ENCODE peak calls at places on chromosomes 13 and 19, in four cellular contexts. P is A549, K is neural progenitor cell, U is ovary. A is an unnamed sample.

GRCh38 chr19:40630571-40631160 is 29.5 kb downstream of the LTBP4 start:
- DNase-seq in P (no peak), K (no peak), U (no peak), A (no peak)

GRCh38 chr19:38669532-38669931 is 22.1 kb downstream of the ACTN4 start:
- DNase-seq in P (no peak), K (no peak), U (no peak), A (no peak)

GRCh38 chr13:59337070-59337469 is 826.7 kb downstream of the DIAPH3 start:
- DNase-seq in P (no peak), K (no peak), U (no peak), A (no peak)

GRCh38 chr13:25354377-25354776 is 17.4 kb upstream of the ATP8A2 start:
- DNase-seq in P (no peak), K (no peak), U (no peak), A (no peak)

GRCh38 chr13:29907670-29908069 is 57.3 kb upstream of the UBL3 start:
- DNase-seq in P (no peak), K (no peak), U (no peak), A (no peak)

GRCh38 chr19:38793186-38793585 is 4.2 kb downstream of the LGALS7B start:
- DNase-seq in P (no peak), K (no peak), U (no peak), A (no peak)

GRCh38 chr19:13096968-13097330 is 5.7 kb downstream of the LYL1 start:
- DNase-seq in P (no peak), K (no peak), U (no peak), A (peak; percentile 49)

GRCh38 chr19:51441410-51442390 is 16.6 kb downstream of the SIGLEC8 start:
- DNase-seq in P (no peak), K (no peak), U (no peak), A (no peak)

GRCh38 chr13:97142452-97142851 is 79.7 kb upstream of the MBNL2 start:
- DNase-seq in P (peak; percentile 53), K (no peak), U (no peak), A (peak; percentile 19)

GRCh38 chr13:98998831-98999634 is 21.2 kb upstream of the DOCK9 start:
- DNase-seq in P (no peak), K (no peak), U (no peak), A (no peak)

GRCh38 chr13:109998808-109999528 is 212.6 kb upstream of the IRS2 start:
- DNase-seq in P (peak; percentile 80), K (no peak), U (no peak), A (no peak)

GRCh38 chr13:45040173-45040572 is 50.8 kb downstream of the GPALPP1 start:
- DNase-seq in P (no peak), K (no peak), U (no peak), A (no peak)

GRCh38 chr13:91346062-91346461 is 1.4 kb upstream of the MIR17HG start:
- DNase-seq in P (no peak), K (no peak), U (no peak), A (no peak)

GRCh38 chr19:3065675-3066357 is 3.5 kb upstream of the TLE5 start:
- DNase-seq in P (no peak), K (no peak), U (no peak), A (no peak)

GRCh38 chr13:110698689-110699088 is 7.2 kb downstream of the CARS2 start:
- DNase-seq in P (no peak), K (no peak), U (no peak), A (no peak)

GRCh38 chr13:111007209-111007608 is 92.3 kb upstream of the ANKRD10 start:
- DNase-seq in P (no peak), K (no peak), U (no peak), A (no peak)

GRCh38 chr19:18999896-19000620 is 33.3 kb downstream of the SUGP2 start:
- DNase-seq in P (no peak), K (peak; percentile 33), U (no peak), A (no peak)

GRCh38 chr19:4633140-4633967 is 6.0 kb upstream of the TNFAIP8L1 start:
- DNase-seq in P (peak; percentile 60), K (peak; percentile 70), U (no peak), A (peak; percentile 75)

GRCh38 chr19:22623841-22624221 is 10.3 kb upstream of the ZNF492 start:
- DNase-seq in P (no peak), K (no peak), U (peak; percentile 56), A (no peak)

GRCh38 chr19:22628401-22628800 is 5.7 kb upstream of the ZNF492 start:
- DNase-seq in P (no peak), K (no peak), U (no peak), A (no peak)

GRCh38 chr19:22625266-22626035 is 8.7 kb upstream of the ZNF492 start:
- DNase-seq in P (no peak), K (no peak), U (no peak), A (no peak)

GRCh38 chr19:22622901-22623840 is 11.0 kb upstream of the ZNF492 start:
- DNase-seq in P (no peak), K (no peak), U (peak; percentile 84), A (peak; percentile 70)

GRCh38 chr19:22627526-22627925 is 6.6 kb upstream of the ZNF492 start:
- DNase-seq in P (no peak), K (no peak), U (no peak), A (no peak)
- H3K9me3 ChIP-seq in P (peaks cover 39% of the 10 kb centered on the region), K (peaks cover 11% of the 10 kb centered on the region), U (no peaks in the 10 kb centered on the region), A (no peaks in the 10 kb centered on the region)

GRCh38 chr19:42285546-42285945 is 16.4 kb upstream of the PRR19 start:
- DNase-seq in P (peak; percentile 48), K (peak; percentile 46), U (peak; percentile 54), A (no peak)

GRCh38 chr19:42284066-42284501 is 15.0 kb downstream of the CIC start:
- DNase-seq in P (peak; percentile 87), K (peak; percentile 88), U (peak; percentile 90), A (peak; percentile 87)

GRCh38 chr19:42283248-42284065 is 14.4 kb downstream of the CIC start:
- DNase-seq in P (peak; percentile 99), K (peak; percentile 98), U (peak; percentile 97), A (peak; percentile 98)

GRCh38 chr19:42285988-42286348 is 16.0 kb upstream of the PRR19 start:
- DNase-seq in P (no peak), K (no peak), U (peak; percentile 39), A (no peak)

DNA sequence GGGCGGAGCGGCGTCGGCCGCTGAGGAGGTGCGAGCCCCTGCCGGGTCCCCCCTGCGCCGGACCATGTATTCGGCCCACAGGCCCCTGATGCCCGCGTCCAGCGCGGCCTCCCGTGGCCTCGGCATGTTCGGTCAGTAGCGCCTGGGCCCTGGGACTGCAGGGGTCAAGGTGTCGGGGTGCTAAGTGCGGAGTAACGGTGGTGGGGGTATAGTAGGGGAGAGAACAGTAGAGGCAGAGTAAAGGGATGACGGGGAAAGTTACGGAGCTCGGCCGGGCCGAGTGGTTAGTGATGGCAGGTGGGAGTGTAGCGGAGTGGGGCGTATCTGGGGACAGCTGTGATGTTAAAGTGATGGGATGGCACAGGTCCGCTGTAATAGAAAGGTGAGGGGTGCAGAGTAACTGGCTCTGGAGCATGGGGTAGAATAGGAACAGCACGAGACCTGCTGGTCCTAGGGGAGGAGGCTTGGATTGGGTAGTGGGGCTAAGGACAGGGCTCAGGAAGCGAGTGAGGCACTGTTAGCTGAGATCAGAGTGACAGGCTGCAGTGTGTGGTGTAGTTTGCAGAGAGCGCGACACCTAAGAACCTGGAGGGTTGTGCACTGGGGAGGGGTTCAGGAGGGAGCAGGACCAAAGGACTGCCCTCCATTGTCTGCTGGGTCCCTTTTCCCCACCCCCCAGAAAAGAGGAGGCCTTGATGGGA is 15.7 kb downstream of the CIC start:
- DNase-seq in P (no peak), K (peak; percentile 56), U (peak; percentile 69), A (no peak)
- H3K4me1 ChIP-seq in P (peaks cover 48% of the 10 kb centered on the region), K (peaks cover 36% of the 10 kb centered on the region), U (peaks cover 31% of the 10 kb centered on the region), A (peaks cover 52% of the 10 kb centered on the region)

DNA sequence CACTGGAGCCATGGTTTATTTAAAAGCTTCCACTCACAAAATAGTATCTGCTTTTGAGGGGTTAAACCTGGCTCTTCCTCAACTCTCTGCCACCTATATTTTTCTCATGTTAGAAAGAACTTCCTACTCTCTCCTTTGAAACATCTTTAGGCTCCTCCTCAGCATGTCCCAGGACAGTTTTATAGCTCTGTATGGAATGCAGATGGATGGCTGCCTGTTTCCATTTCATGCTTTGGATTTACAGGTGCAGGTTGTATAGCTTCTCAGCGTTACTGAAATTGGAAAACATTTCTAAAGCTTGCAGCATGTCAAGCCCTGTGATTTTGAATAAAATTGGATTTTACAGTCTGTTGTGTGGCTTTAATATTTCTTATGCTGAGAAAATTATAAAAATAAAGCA is 314.0 kb downstream of the NDFIP2 start:
- DNase-seq in P (no peak), K (no peak), U (no peak), A (no peak)
- H3K9me3 ChIP-seq in P (peaks cover 3% of the 10 kb centered on the region), K (no peaks in the 10 kb centered on the region), U (no peaks in the 10 kb centered on the region), A (no peaks in the 10 kb centered on the region)

GRCh38 chr19:10762656-10763055 is 44.8 kb downstream of the DNM2 start:
- DNase-seq in P (no peak), K (no peak), U (no peak), A (peak; percentile 48)

GRCh38 chr19:10763828-10764339 is 46.0 kb downstream of the DNM2 start:
- DNase-seq in P (no peak), K (no peak), U (no peak), A (no peak)

GRCh38 chr19:10761443-10762242 is 43.8 kb downstream of the DNM2 start:
- DNase-seq in P (no peak), K (no peak), U (no peak), A (no peak)

GRCh38 chr19:10764340-10764894 is 46.5 kb downstream of the DNM2 start:
- DNase-seq in P (no peak), K (no peak), U (no peak), A (no peak)

DNA sequence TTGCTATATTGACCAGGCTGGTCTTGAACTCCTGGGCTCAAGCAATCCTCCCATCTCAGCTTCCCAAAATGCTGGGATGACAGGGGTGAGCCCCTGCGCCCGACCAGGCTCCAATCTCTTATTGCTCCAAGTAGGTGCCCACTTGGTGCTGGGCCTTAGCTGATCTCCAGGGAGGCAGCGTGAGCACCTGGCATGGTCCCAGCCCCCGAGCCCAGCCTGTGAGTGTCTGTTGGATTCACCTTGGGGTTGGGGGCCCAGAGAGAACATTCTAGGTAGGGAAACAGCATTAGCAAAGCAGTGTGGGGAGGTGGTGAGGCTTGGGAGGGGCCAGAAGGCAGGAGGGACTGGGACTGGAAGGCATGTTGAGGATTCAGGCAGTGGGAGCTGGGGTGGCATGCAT is 45.5 kb downstream of the DNM2 start:
- DNase-seq in P (no peak), K (no peak), U (no peak), A (no peak)
- H3K4me1 ChIP-seq in P (peaks cover 77% of the 10 kb centered on the region), K (no peaks in the 10 kb centered on the region), U (peaks cover 22% of the 10 kb centered on the region), A (peaks cover 90% of the 10 kb centered on the region)

DNA sequence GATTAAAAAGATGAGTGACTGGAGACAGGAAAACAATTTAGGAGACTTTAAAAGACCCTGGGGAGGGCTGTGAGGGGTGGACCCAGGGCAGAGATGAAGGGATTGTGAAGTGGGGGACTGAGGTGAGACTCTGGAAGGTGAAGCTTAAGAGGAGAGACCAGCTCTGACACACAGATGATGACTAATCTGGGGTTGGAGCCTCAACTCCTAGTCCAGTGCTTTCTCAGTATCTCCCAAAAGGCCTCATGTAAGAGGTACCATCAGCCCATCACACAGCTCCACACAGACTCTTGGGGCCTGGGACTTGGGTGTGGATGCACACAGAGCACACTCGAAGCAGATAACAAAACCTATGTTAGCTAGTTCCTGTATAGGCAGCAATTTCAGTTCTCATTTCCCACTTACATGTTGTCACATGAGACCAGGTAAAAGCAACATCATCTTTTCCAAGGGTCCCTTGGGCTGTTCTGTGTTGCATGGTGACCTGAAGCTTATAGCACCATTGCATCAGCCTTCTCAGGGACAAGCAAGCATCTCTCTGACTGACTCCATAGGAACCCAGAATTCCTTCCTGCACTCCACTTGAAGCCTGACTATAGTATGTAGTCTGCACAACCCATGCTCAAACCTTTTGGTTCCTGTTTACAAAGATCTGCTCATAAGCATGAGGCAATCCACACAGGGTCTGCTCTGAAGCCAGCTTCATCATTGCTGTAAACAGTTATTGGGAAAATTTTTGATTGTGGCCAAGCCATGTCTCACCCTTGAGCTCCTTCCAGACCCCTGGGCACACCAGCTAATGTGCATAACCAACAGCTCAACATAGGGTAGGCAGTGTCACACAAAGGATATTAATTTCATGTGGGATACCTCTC is 88.6 kb upstream of the MYCBP2 start:
- DNase-seq in P (no peak), K (no peak), U (no peak), A (no peak)
- H3K9me3 ChIP-seq in P (no peaks in the 10 kb centered on the region), K (no peaks in the 10 kb centered on the region), U (no peaks in the 10 kb centered on the region), A (no peaks in the 10 kb centered on the region)

A was measured in heart left ventricle.